ENCODE peak calls at places on chromosomes 2 and 18, in six cellular contexts. One of them, this sample, is unnamed.

GRCh38 chr2:230170532-230170931 is 49.3 kb downstream of the SP110 start:
- DNase-seq in HT1080: no peak
- DNase-seq in RPMI8226: no peak
- DNase-seq in NCI-H1105: no peak
- DNase-seq in MCF 10A: no peak
- DNase-seq in adipocyte: no peak
- DNase-seq in this sample: no peak

GRCh38 chr2:73112026-73112912 is 479 bp downstream of the RAB11FIP5 start:
- DNase-seq in HT1080: peak; percentile 18
- DNase-seq in RPMI8226: peak; percentile 71
- DNase-seq in NCI-H1105: no peak
- DNase-seq in MCF 10A: peak; percentile 40
- DNase-seq in adipocyte: peak; percentile 74
- DNase-seq in this sample: no peak

GRCh38 chr18:79756826-79757225 is 40.9 kb upstream of the KCNG2 start:
- DNase-seq in HT1080: no peak
- DNase-seq in RPMI8226: no peak
- DNase-seq in NCI-H1105: no peak
- DNase-seq in MCF 10A: no peak
- DNase-seq in adipocyte: no peak
- DNase-seq in this sample: no peak

GRCh38 chr18:75335511-75335910 is 92.0 kb downstream of the SMIM21 start:
- DNase-seq in HT1080: no peak
- DNase-seq in RPMI8226: no peak
- DNase-seq in NCI-H1105: no peak
- DNase-seq in MCF 10A: no peak
- DNase-seq in adipocyte: no peak
- DNase-seq in this sample: no peak

GRCh38 chr18:34938102-34938501 is 103.1 kb upstream of the MAPRE2 start:
- DNase-seq in HT1080: no peak
- DNase-seq in RPMI8226: no peak
- DNase-seq in NCI-H1105: no peak
- DNase-seq in MCF 10A: no peak
- DNase-seq in adipocyte: no peak
- DNase-seq in this sample: no peak

GRCh38 chr18:9720327-9720726 is 12.2 kb downstream of the RAB31 start:
- DNase-seq in HT1080: no peak
- DNase-seq in RPMI8226: no peak
- DNase-seq in NCI-H1105: no peak
- DNase-seq in MCF 10A: no peak
- DNase-seq in adipocyte: no peak
- DNase-seq in this sample: no peak

GRCh38 chr2:63589148-63589972 is 597 bp downstream of the MDH1 start:
- DNase-seq in HT1080: peak; percentile 11
- DNase-seq in RPMI8226: no peak
- DNase-seq in NCI-H1105: no peak
- DNase-seq in MCF 10A: peak; percentile 33
- DNase-seq in adipocyte: peak; percentile 9
- DNase-seq in this sample: no peak

GRCh38 chr18:48939368-48940097 is 11.2 kb downstream of the SMAD7 start:
- DNase-seq in HT1080: no peak
- DNase-seq in RPMI8226: no peak
- DNase-seq in NCI-H1105: no peak
- DNase-seq in MCF 10A: peak; percentile 32
- DNase-seq in adipocyte: peak; percentile 66
- DNase-seq in this sample: no peak

GRCh38 chr18:63236990-63237389 is 82.6 kb downstream of the BCL2 start:
- DNase-seq in HT1080: no peak
- DNase-seq in RPMI8226: no peak
- DNase-seq in NCI-H1105: no peak
- DNase-seq in MCF 10A: no peak
- DNase-seq in adipocyte: no peak
- DNase-seq in this sample: no peak

GRCh38 chr2:197838589-197838988 is 34.2 kb downstream of the PLCL1 start:
- DNase-seq in HT1080: no peak
- DNase-seq in RPMI8226: no peak
- DNase-seq in NCI-H1105: no peak
- DNase-seq in MCF 10A: no peak
- DNase-seq in adipocyte: no peak
- DNase-seq in this sample: no peak

GRCh38 chr18:26778054-26778393 is 87.5 kb downstream of the AQP4 start:
- DNase-seq in HT1080: no peak
- DNase-seq in RPMI8226: no peak
- DNase-seq in NCI-H1105: no peak
- DNase-seq in MCF 10A: no peak
- DNase-seq in adipocyte: no peak
- DNase-seq in this sample: no peak

GRCh38 chr2:216013080-216013909 is at the start of gene MREG:
- DNase-seq in HT1080: peak; percentile 72
- DNase-seq in RPMI8226: peak; percentile 90
- DNase-seq in NCI-H1105: peak; percentile 86
- DNase-seq in MCF 10A: peak; percentile 89
- DNase-seq in adipocyte: peak; percentile 92
- DNase-seq in this sample: peak; percentile 81

GRCh38 chr2:204551464-204551863 is 6.2 kb downstream of the PARD3B start:
- DNase-seq in HT1080: no peak
- DNase-seq in RPMI8226: no peak
- DNase-seq in NCI-H1105: no peak
- DNase-seq in MCF 10A: no peak
- DNase-seq in adipocyte: no peak
- DNase-seq in this sample: no peak

GRCh38 chr2:177771191-177771590 is 301.4 kb downstream of the PDE11A start:
- DNase-seq in HT1080: peak; percentile 66
- DNase-seq in RPMI8226: no peak
- DNase-seq in NCI-H1105: no peak
- DNase-seq in MCF 10A: no peak
- DNase-seq in adipocyte: no peak
- DNase-seq in this sample: no peak

GRCh38 chr18:8959551-8960135 is 142.9 kb upstream of the NDUFV2 start:
- DNase-seq in HT1080: no peak
- DNase-seq in RPMI8226: no peak
- DNase-seq in NCI-H1105: no peak
- DNase-seq in MCF 10A: no peak
- DNase-seq in adipocyte: no peak
- DNase-seq in this sample: no peak

GRCh38 chr2:220394433-220394832 is 767.0 kb downstream of the SLC4A3 start:
- DNase-seq in HT1080: peak; percentile 72
- DNase-seq in RPMI8226: peak; percentile 9
- DNase-seq in NCI-H1105: peak; percentile 59
- DNase-seq in MCF 10A: peak; percentile 80
- DNase-seq in adipocyte: peak; percentile 28
- DNase-seq in this sample: no peak

GRCh38 chr2:71071681-71072398 is 3.4 kb downstream of the NAGK start:
- DNase-seq in HT1080: peak; percentile 34
- DNase-seq in RPMI8226: peak; percentile 96
- DNase-seq in NCI-H1105: no peak
- DNase-seq in MCF 10A: no peak
- DNase-seq in adipocyte: no peak
- DNase-seq in this sample: peak; percentile 94

GRCh38 chr2:96969321-96969720 is 17.1 kb downstream of the FAM178B start:
- DNase-seq in HT1080: no peak
- DNase-seq in RPMI8226: no peak
- DNase-seq in NCI-H1105: no peak
- DNase-seq in MCF 10A: no peak
- DNase-seq in adipocyte: no peak
- DNase-seq in this sample: no peak

GRCh38 chr18:7447629-7448028 is 119.5 kb upstream of the PTPRM start:
- DNase-seq in HT1080: peak; percentile 25
- DNase-seq in RPMI8226: no peak
- DNase-seq in NCI-H1105: no peak
- DNase-seq in MCF 10A: peak; percentile 29
- DNase-seq in adipocyte: peak; percentile 19
- DNase-seq in this sample: no peak

GRCh38 chr2:219417374-219417773 is 803 bp upstream of the DES start:
- DNase-seq in HT1080: no peak
- DNase-seq in RPMI8226: no peak
- DNase-seq in NCI-H1105: no peak
- DNase-seq in MCF 10A: no peak
- DNase-seq in adipocyte: no peak
- DNase-seq in this sample: no peak

GRCh38 chr18:12597775-12598174 is 60.1 kb downstream of the SPIRE1 start:
- DNase-seq in HT1080: peak; percentile 83
- DNase-seq in RPMI8226: no peak
- DNase-seq in NCI-H1105: no peak
- DNase-seq in MCF 10A: peak; percentile 83
- DNase-seq in adipocyte: peak; percentile 88
- DNase-seq in this sample: no peak

GRCh38 chr2:141554810-141555209 is 576.0 kb downstream of the LRP1B start:
- DNase-seq in HT1080: peak; percentile 41
- DNase-seq in RPMI8226: peak; percentile 27
- DNase-seq in NCI-H1105: no peak
- DNase-seq in MCF 10A: peak; percentile 50
- DNase-seq in adipocyte: peak; percentile 46
- DNase-seq in this sample: peak; percentile 11

GRCh38 chr2:175621847-175622246 is 380.2 kb downstream of the LNPK start:
- DNase-seq in HT1080: peak; percentile 18
- DNase-seq in RPMI8226: no peak
- DNase-seq in NCI-H1105: no peak
- DNase-seq in MCF 10A: peak; percentile 2
- DNase-seq in adipocyte: no peak
- DNase-seq in this sample: no peak

GRCh38 chr2:5187283-5187682 is 504.9 kb upstream of the SOX11 start:
- DNase-seq in HT1080: no peak
- DNase-seq in RPMI8226: no peak
- DNase-seq in NCI-H1105: no peak
- DNase-seq in MCF 10A: no peak
- DNase-seq in adipocyte: no peak
- DNase-seq in this sample: no peak

GRCh38 chr2:192286093-192286701 is 91.5 kb upstream of the TMEFF2 start:
- DNase-seq in HT1080: peak; percentile 48
- DNase-seq in RPMI8226: peak; percentile 16
- DNase-seq in NCI-H1105: peak; percentile 11
- DNase-seq in MCF 10A: peak; percentile 68
- DNase-seq in adipocyte: peak; percentile 68
- DNase-seq in this sample: no peak

GRCh38 chr2:157283468-157283867 is 26.0 kb downstream of the GALNT5 start:
- DNase-seq in HT1080: no peak
- DNase-seq in RPMI8226: no peak
- DNase-seq in NCI-H1105: peak; percentile 22
- DNase-seq in MCF 10A: no peak
- DNase-seq in adipocyte: no peak
- DNase-seq in this sample: no peak

GRCh38 chr2:85853499-85854165 is 35.2 kb downstream of the ST3GAL5 start:
- DNase-seq in HT1080: no peak
- DNase-seq in RPMI8226: no peak
- DNase-seq in NCI-H1105: no peak
- DNase-seq in MCF 10A: no peak
- DNase-seq in adipocyte: no peak
- DNase-seq in this sample: peak; percentile 79

GRCh38 chr18:50051288-50051687 is 143.7 kb downstream of the MYO5B start:
- DNase-seq in HT1080: peak; percentile 24
- DNase-seq in RPMI8226: no peak
- DNase-seq in NCI-H1105: no peak
- DNase-seq in MCF 10A: peak; percentile 41
- DNase-seq in adipocyte: no peak
- DNase-seq in this sample: no peak

GRCh38 chr2:223093436-223093839 is 41.4 kb downstream of the KCNE4 start:
- DNase-seq in HT1080: peak; percentile 74
- DNase-seq in RPMI8226: no peak
- DNase-seq in NCI-H1105: no peak
- DNase-seq in MCF 10A: peak; percentile 45
- DNase-seq in adipocyte: peak; percentile 42
- DNase-seq in this sample: no peak

GRCh38 chr2:88067189-88067588 is 436 bp upstream of the SMYD1 start:
- DNase-seq in HT1080: no peak
- DNase-seq in RPMI8226: no peak
- DNase-seq in NCI-H1105: no peak
- DNase-seq in MCF 10A: no peak
- DNase-seq in adipocyte: no peak
- DNase-seq in this sample: no peak

GRCh38 chr2:23574919-23575654 is 190.1 kb downstream of the KLHL29 start:
- DNase-seq in HT1080: no peak
- DNase-seq in RPMI8226: no peak
- DNase-seq in NCI-H1105: no peak
- DNase-seq in MCF 10A: no peak
- DNase-seq in adipocyte: no peak
- DNase-seq in this sample: no peak

GRCh38 chr2:196725882-196726281 is 73.6 kb downstream of the GTF3C3 start:
- DNase-seq in HT1080: no peak
- DNase-seq in RPMI8226: no peak
- DNase-seq in NCI-H1105: no peak
- DNase-seq in MCF 10A: no peak
- DNase-seq in adipocyte: no peak
- DNase-seq in this sample: no peak

GRCh38 chr2:174577967-174578589 is 19.5 kb downstream of the WIPF1 start:
- DNase-seq in HT1080: peak; percentile 65
- DNase-seq in RPMI8226: peak; percentile 55
- DNase-seq in NCI-H1105: no peak
- DNase-seq in MCF 10A: peak; percentile 67
- DNase-seq in adipocyte: peak; percentile 86
- DNase-seq in this sample: peak; percentile 61

GRCh38 chr2:239087041-239087710 is 239.3 kb downstream of the TWIST2 start:
- DNase-seq in HT1080: peak; percentile 72
- DNase-seq in RPMI8226: no peak
- DNase-seq in NCI-H1105: no peak
- DNase-seq in MCF 10A: no peak
- DNase-seq in adipocyte: no peak
- DNase-seq in this sample: no peak

GRCh38 chr2:19505199-19506136 is 147.0 kb upstream of the OSR1 start:
- DNase-seq in HT1080: no peak
- DNase-seq in RPMI8226: no peak
- DNase-seq in NCI-H1105: no peak
- DNase-seq in MCF 10A: peak; percentile 6
- DNase-seq in adipocyte: peak; percentile 2
- DNase-seq in this sample: no peak

GRCh38 chr18:3450358-3451107 is 561 bp downstream of the TGIF1 start:
- DNase-seq in HT1080: peak; percentile 43
- DNase-seq in RPMI8226: peak; percentile 79
- DNase-seq in NCI-H1105: no peak
- DNase-seq in MCF 10A: peak; percentile 59
- DNase-seq in adipocyte: peak; percentile 85
- DNase-seq in this sample: peak; percentile 69

GRCh38 chr2:120546865-120547390 is 188.7 kb upstream of the GLI2 start:
- DNase-seq in HT1080: no peak
- DNase-seq in RPMI8226: no peak
- DNase-seq in NCI-H1105: no peak
- DNase-seq in MCF 10A: no peak
- DNase-seq in adipocyte: no peak
- DNase-seq in this sample: no peak

GRCh38 chr2:188628989-188629889 is 337.6 kb downstream of the GULP1 start:
- DNase-seq in HT1080: peak; percentile 62
- DNase-seq in RPMI8226: no peak
- DNase-seq in NCI-H1105: no peak
- DNase-seq in MCF 10A: peak; percentile 90
- DNase-seq in adipocyte: peak; percentile 96
- DNase-seq in this sample: no peak

GRCh38 chr2:8454797-8455196 is 227.1 kb upstream of the ID2 start:
- DNase-seq in HT1080: no peak
- DNase-seq in RPMI8226: no peak
- DNase-seq in NCI-H1105: no peak
- DNase-seq in MCF 10A: no peak
- DNase-seq in adipocyte: no peak
- DNase-seq in this sample: no peak